ENCODE peak calls at places on chromosomes 11 and 22, in eight cellular contexts. I, C, D, S, Q, U, L and K are unnamed samples.
A peak's percentile ranks its signal among the peaks of the same experiment; 100 is the strongest.

GRCh38 chr11:103716363-103716762 is 320.1 kb upstream of the DDI1 start:
- DNase-seq in C (no peak), U (no peak), Q (no peak), D (no peak), I (no peak), L (no peak), S (no peak), K (no peak)

GRCh38 chr11:119691701-119692546 is 37.1 kb downstream of the NECTIN1 start:
- DNase-seq in Q (no peak), C (no peak), U (peak; percentile 88), D (no peak), I (no peak), S (no peak), L (no peak), K (no peak)

GRCh38 chr22:48241658-48242057 is 1479.2 kb downstream of the TBC1D22A start:
- DNase-seq in Q (no peak), I (no peak), L (no peak), C (no peak), S (no peak), U (no peak), D (no peak), K (no peak)

GRCh38 chr11:27200779-27201453 is 160.3 kb downstream of the BBOX1 start:
- DNase-seq in D (no peak), C (no peak), S (no peak), Q (no peak), I (no peak), U (no peak), L (no peak), K (no peak)

GRCh38 chr22:31957970-31958594 is 13.7 kb downstream of the YWHAH start:
- DNase-seq in I (no peak), U (no peak), D (no peak), S (no peak), Q (no peak), L (no peak), C (no peak), K (no peak)

GRCh38 chr22:35230839-35231584 is 26.3 kb upstream of the HMGXB4 start:
- DNase-seq in S (no peak), Q (no peak), C (no peak), L (no peak), I (no peak), D (no peak), U (no peak), K (no peak)

GRCh38 chr22:25847451-25847850 is 105.5 kb downstream of the MYO18B start:
- DNase-seq in C (peak; percentile 50), D (no peak), L (no peak), I (no peak), U (no peak), Q (no peak), S (no peak), K (no peak)

GRCh38 chr11:59380263-59381059 is 21.8 kb downstream of the OR5AN1 start:
- DNase-seq in C (no peak), D (no peak), L (no peak), U (no peak), Q (no peak), I (no peak), S (no peak), K (no peak)

GRCh38 chr11:43933608-43934358 is 8.7 kb upstream of the C11orf96 start:
- DNase-seq in I (peak; percentile 48), U (no peak), Q (no peak), L (no peak), S (no peak), C (no peak), D (no peak), K (peak; percentile 49)

GRCh38 chr11:63619967-63620366 is 5.7 kb upstream of the PLAAT3 start:
- DNase-seq in D (no peak), Q (no peak), S (no peak), U (no peak), I (no peak), L (no peak), C (peak; percentile 31), K (no peak)

GRCh38 chr11:43311791-43312607 is at the start of gene API5:
- DNase-seq in D (peak; percentile 94), C (peak; percentile 94), Q (peak; percentile 93), I (peak; percentile 92), L (peak; percentile 75), U (peak; percentile 87), S (peak; percentile 92), K (peak; percentile 88)

GRCh38 chr22:43823353-43823908 is 11.3 kb upstream of the EFCAB6 start:
- DNase-seq in L (no peak), U (no peak), D (no peak), Q (no peak), I (no peak), C (peak; percentile 49), S (no peak), K (no peak)

GRCh38 chr22:40410731-40411505 is 40.5 kb downstream of the SGSM3 start:
- DNase-seq in U (no peak), L (peak; percentile 6), C (no peak), I (no peak), D (no peak), S (no peak), Q (no peak), K (no peak)

GRCh38 chr11:76047766-76048165 is 158.5 kb downstream of the WNT11 start:
- DNase-seq in Q (no peak), I (no peak), L (no peak), S (no peak), D (no peak), U (no peak), C (no peak), K (no peak)

GRCh38 chr11:27041141-27041869 is 690 bp downstream of the BBOX1 start:
- DNase-seq in L (no peak), I (no peak), S (no peak), Q (no peak), U (no peak), C (no peak), D (no peak), K (no peak)

GRCh38 chr11:34407121-34407813 is 31.5 kb upstream of the CAT start:
- DNase-seq in L (no peak), D (no peak), I (no peak), C (no peak), S (no peak), U (peak; percentile 85), Q (no peak), K (no peak)

GRCh38 chr11:19903620-19904069 is 191.0 kb downstream of the NAV2 start:
- DNase-seq in U (peak; percentile 60), D (peak; percentile 85), C (no peak), S (peak; percentile 70), I (peak; percentile 83), L (no peak), Q (peak; percentile 72), K (peak; percentile 86)

GRCh38 chr11:130918081-130918480 is 1.8 kb upstream of the SNX19 start:
- DNase-seq in I (no peak), U (no peak), D (no peak), L (no peak), C (no peak), S (no peak), Q (no peak), K (no peak)

GRCh38 chr11:66068154-66068821 is 1.8 kb upstream of the PACS1 start:
- DNase-seq in U (peak; percentile 65), I (peak; percentile 68), S (peak; percentile 76), C (no peak), L (no peak), D (peak; percentile 87), Q (peak; percentile 71), K (peak; percentile 88)

GRCh38 chr11:129375731-129376657 is at the start of gene BARX2:
- DNase-seq in U (peak; percentile 76), C (no peak), D (peak; percentile 75), S (no peak), I (peak; percentile 54), Q (no peak), L (no peak), K (peak; percentile 69)

GRCh38 chr22:17842386-17842785 is 68.1 kb upstream of the BID start:
- DNase-seq in S (no peak), D (no peak), Q (peak; percentile 39), C (no peak), L (no peak), I (no peak), U (no peak), K (no peak)

GRCh38 chr11:121592708-121593107 is 139.9 kb upstream of the SORL1-AS1 start:
- DNase-seq in D (no peak), Q (no peak), S (no peak), L (no peak), I (peak; percentile 57), C (no peak), U (no peak), K (no peak)

GRCh38 chr22:42664976-42665831 is 16.0 kb upstream of the CYB5R3 start:
- DNase-seq in D (no peak), S (no peak), Q (no peak), U (peak; percentile 73), L (no peak), I (no peak), C (no peak), K (no peak)

GRCh38 chr22:20238567-20239062 is 29.5 kb downstream of the RTN4R start:
- DNase-seq in I (no peak), U (peak; percentile 33), D (peak; percentile 66), L (no peak), Q (peak; percentile 53), C (no peak), S (peak; percentile 45), K (peak; percentile 64)
- TF ChIP-seq CTCF in I (peak; percentile 25), U (peak; percentile 66), D (peak; percentile 32), L (peak; percentile 29), Q (peak; percentile 55), C (peak; percentile 14), S (peak; percentile 23), K (peak; percentile 52)

DNA sequence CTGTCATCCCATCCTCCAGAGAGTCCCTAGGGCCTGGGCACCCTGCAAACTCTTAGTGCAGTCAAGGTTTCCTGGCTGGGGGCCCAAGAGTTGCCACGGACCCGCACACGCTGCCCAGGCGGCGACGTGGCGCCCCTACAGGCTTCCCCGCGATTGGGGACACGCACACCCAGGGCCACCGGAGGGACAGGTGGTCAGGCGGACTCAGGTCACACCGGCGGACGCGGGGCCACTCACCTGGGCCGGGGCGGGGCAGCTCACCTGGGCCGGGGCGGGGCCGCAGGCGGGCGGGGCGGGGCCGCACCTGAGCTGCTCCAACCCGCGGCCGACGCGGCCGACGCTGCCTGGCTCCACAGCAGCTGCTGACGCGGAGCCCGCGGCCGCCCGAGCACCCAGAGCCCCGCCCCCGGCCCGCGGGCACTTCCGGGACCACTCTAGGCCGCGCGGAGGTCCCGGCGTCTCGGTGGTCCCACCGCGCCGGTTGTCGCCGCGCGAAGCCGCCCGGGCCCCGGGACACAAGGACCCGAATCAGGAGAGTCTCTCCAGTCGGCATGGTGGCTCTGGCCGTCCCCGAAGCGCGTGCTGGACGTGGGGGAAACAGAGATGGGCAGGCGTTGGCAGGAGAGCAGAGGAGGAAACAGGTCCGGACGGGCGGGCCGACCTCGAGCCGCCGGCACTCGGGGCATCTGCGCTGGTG is at the start of gene ZNF70:
- DNase-seq in D (peak; percentile 82), U (peak; percentile 92), S (peak; percentile 87), Q (peak; percentile 78), I (peak; percentile 74), L (peak; percentile 36), C (peak; percentile 85), K (peak; percentile 89)
- TF ChIP-seq CTCF in D (no peak), U (peak; percentile 5), S (no peak), Q (no peak), I (peak; percentile 9), L (peak; percentile 21), C (no peak), K (no peak)

GRCh38 chr22:37098976-37099577 is 10.4 kb downstream of the TMPRSS6 start:
- DNase-seq in Q (no peak), D (no peak), C (no peak), S (no peak), U (no peak), I (no peak), L (no peak), K (no peak)
- TF ChIP-seq CTCF in Q (no peak), D (no peak), C (no peak), S (no peak), U (no peak), I (no peak), L (no peak), K (no peak)

GRCh38 chr11:72848846-72849466 is 34.7 kb downstream of the ATG16L2 start:
- DNase-seq in U (no peak), S (no peak), D (no peak), C (no peak), I (peak; percentile 60), L (no peak), Q (peak; percentile 50), K (no peak)
- TF ChIP-seq CTCF in U (peak; percentile 47), S (peak; percentile 56), D (peak; percentile 47), C (peak; percentile 72), I (peak; percentile 62), L (peak; percentile 57), Q (peak; percentile 70), K (peak; percentile 68)